ENCODE peak calls at places on chromosomes 7 and 10, in seven cellular contexts. V, L, J, Q, T, O and C are unnamed samples.

GRCh38 chr7:76129836-76130235 is 71.9 kb upstream of the SRRM3 start:
- DNase-seq in V (no peak), L (no peak), J (no peak), Q (no peak), T (no peak), O (no peak), C (no peak)

GRCh38 chr10:80513106-80513505 is 24.6 kb upstream of the SH2D4B start:
- DNase-seq in V (no peak), L (no peak), J (no peak), Q (no peak), T (no peak), O (no peak), C (no peak)

GRCh38 chr7:69250958-69251357 is 347.3 kb upstream of the AUTS2 start:
- DNase-seq in V (no peak), L (no peak), J (no peak), Q (no peak), T (no peak), O (no peak), C (no peak)

GRCh38 chr7:2717293-2717904 is 29.4 kb downstream of the AMZ1 start:
- DNase-seq in V (peak), L (no peak), J (no peak), Q (no peak), T (peak), O (no peak), C (no peak)

GRCh38 chr7:70259497-70259896 is 661.2 kb downstream of the AUTS2 start:
- DNase-seq in V (no peak), L (no peak), J (no peak), Q (no peak), T (no peak), O (no peak), C (no peak)

GRCh38 chr10:59741583-59741982 is 11.7 kb downstream of the MRLN start:
- DNase-seq in V (no peak), L (no peak), J (no peak), Q (no peak), T (no peak), O (no peak), C (no peak)

GRCh38 chr7:151796871-151797270 is 80.0 kb downstream of the PRKAG2 start:
- DNase-seq in V (no peak), L (no peak), J (no peak), Q (no peak), T (no peak), O (peak), C (no peak)

GRCh38 chr7:158680754-158681153 is 23.9 kb downstream of the NCAPG2 start:
- DNase-seq in V (no peak), L (no peak), J (no peak), Q (no peak), T (no peak), O (no peak), C (no peak)

GRCh38 chr7:103764887-103765286 is 224.6 kb downstream of the RELN start:
- DNase-seq in V (no peak), L (no peak), J (no peak), Q (no peak), T (no peak), O (no peak), C (peak)

GRCh38 chr10:11798862-11799735 is 24.1 kb upstream of the PROSER2 start:
- DNase-seq in V (no peak), L (peak), J (peak), Q (no peak), T (no peak), O (no peak), C (no peak)

GRCh38 chr10:71143170-71143569 is 69.2 kb upstream of the UNC5B start:
- DNase-seq in V (no peak), L (no peak), J (no peak), Q (no peak), T (no peak), O (no peak), C (no peak)

GRCh38 chr7:30694218-30694745 is 12.0 kb upstream of the CRHR2 start:
- DNase-seq in V (no peak), L (no peak), J (no peak), Q (no peak), T (no peak), O (no peak), C (no peak)

GRCh38 chr10:86035791-86036543 is 330.6 kb downstream of the GRID1 start:
- DNase-seq in V (no peak), L (no peak), J (no peak), Q (no peak), T (no peak), O (no peak), C (no peak)

GRCh38 chr7:51229106-51229537 is 87.5 kb downstream of the COBL start:
- DNase-seq in V (no peak), L (peak), J (no peak), Q (no peak), T (no peak), O (no peak), C (no peak)

DNA sequence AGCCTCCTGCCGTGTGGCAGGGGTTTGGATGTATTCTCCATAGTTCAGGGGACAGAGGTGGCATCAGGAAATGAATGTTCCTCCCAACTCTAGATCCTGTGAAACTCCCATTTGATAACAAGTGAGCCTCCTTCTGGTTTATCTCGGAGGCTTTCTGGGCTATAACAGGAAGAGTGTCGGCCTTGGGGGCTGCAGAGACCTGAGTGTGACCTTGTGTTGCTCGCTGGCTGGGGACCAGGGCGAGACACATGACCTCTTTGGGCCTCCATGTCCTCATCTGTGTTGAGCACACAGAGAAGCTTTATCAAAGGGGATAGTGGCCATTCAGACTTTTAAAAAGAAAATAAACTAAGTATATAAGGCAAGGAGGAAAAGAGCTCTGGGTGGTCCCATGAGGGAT is 78.0 kb upstream of the SMNDC1 start:
- DNase-seq in V (no peak), L (no peak), J (no peak), Q (no peak), T (no peak), O (no peak), C (no peak)
- H3K23ac ChIP-seq in V (no peak), L (no peak), J (no peak), Q (no peak), T (no peak), O (no peak), C (no peak)

DNA sequence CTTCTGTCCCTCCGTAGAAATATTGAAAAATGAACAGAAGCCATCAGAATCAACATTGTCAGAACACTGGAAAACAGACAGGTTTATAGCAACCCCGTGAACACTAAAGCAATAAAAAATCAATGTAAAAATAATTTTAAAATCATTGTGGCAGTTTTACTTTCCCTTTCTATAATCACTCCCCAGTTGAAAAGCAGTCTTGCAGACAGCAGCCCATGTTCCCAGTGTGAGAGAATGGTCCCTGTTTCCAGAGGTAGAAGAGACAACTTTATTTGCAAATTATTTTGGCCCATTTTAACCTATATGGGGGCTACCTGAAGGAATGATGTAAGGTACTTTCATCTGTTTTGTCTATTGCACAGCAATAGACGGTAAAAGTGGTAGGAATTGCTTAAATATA is 559.8 kb downstream of the ZWINT start:
- DNase-seq in V (no peak), L (no peak), J (no peak), Q (no peak), T (no peak), O (no peak), C (no peak)
- H3K23ac ChIP-seq in V (no peak), L (no peak), J (no peak), Q (no peak), T (no peak), O (no peak), C (no peak)

GRCh38 chr10:112224933-112225529 is 41.5 kb upstream of the GPAM start:
- DNase-seq in V (no peak), L (no peak), J (no peak), Q (no peak), T (no peak), O (no peak), C (no peak)

GRCh38 chr10:112221545-112221944 is 38.0 kb upstream of the GPAM start:
- DNase-seq in V (peak), L (no peak), J (no peak), Q (no peak), T (no peak), O (no peak), C (no peak)

GRCh38 chr10:112225771-112226438 is 42.3 kb upstream of the GPAM start:
- DNase-seq in V (no peak), L (no peak), J (no peak), Q (no peak), T (no peak), O (peak), C (no peak)

GRCh38 chr10:112222799-112223198 is 39.2 kb upstream of the GPAM start:
- DNase-seq in V (no peak), L (no peak), J (no peak), Q (no peak), T (no peak), O (no peak), C (no peak)

DNA sequence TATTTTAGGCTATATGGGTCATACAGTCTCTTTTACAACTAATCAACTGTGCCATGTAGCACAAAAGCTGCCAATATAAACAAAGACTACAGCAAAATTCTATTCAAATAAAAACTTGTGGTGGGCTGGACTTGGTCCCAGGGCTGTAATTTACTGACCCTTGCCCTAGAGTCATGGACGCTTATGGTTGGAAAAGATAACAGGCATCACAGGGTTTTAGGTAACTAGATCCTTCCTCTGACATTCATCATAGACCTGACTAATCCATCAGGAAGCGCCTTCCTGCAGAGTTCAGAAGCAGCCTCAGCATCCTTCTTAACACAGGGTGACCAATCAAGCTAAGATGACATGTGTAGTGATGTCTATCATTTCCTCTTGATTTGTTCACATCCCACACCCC is 40.2 kb upstream of the GPAM start:
- DNase-seq in V (no peak), L (no peak), J (no peak), Q (no peak), T (no peak), O (peak), C (no peak)
- H3K23ac ChIP-seq in V (no peak), L (no peak), J (no peak), Q (no peak), T (no peak), O (no peak), C (no peak)

GRCh38 chr10:27695704-27696103 is 49.9 kb downstream of the MKX start:
- DNase-seq in V (no peak), L (no peak), J (no peak), Q (no peak), T (no peak), O (peak), C (no peak)
- H3K23ac ChIP-seq in V (no peak), L (no peak), J (no peak), Q (no peak), T (no peak), O (no peak), C (no peak)

GRCh38 chr7:1242129-1242572 is 9.5 kb downstream of the UNCX start:
- DNase-seq in V (no peak), L (no peak), J (no peak), Q (no peak), T (no peak), O (no peak), C (no peak)
- H3K23ac ChIP-seq in V (no peak), L (no peak), J (no peak), Q (no peak), T (no peak), O (no peak), C (no peak)

GRCh38 chr7:5867060-5867459 is 13.5 kb upstream of the OCM start:
- DNase-seq in V (no peak), L (no peak), J (no peak), Q (no peak), T (no peak), O (no peak), C (no peak)

GRCh38 chr7:5870311-5870710 is 10.3 kb upstream of the OCM start:
- DNase-seq in V (no peak), L (no peak), J (no peak), Q (no peak), T (no peak), O (no peak), C (no peak)

GRCh38 chr7:5869691-5870090 is 10.9 kb upstream of the OCM start:
- DNase-seq in V (no peak), L (no peak), J (no peak), Q (no peak), T (no peak), O (no peak), C (no peak)

DNA sequence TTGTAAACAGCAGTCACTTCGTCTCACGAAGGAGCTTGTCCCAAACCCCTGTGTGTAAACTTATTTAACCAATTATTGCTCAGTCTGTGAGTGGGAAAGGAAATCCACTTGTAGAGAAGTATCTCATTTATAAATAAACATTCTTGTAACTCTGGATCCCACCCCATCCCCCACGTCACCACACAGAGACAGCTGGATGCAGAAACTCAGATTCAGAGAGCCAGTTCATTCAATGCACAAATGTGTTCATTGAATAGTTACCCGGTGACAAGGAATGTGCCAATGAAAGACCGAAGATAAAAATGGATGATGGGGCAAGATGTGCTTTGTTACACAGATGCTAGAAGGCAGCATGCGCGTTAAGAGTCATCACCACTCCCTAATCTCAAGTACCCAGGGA is 8.3 kb upstream of the OCM start:
- DNase-seq in V (peak), L (no peak), J (no peak), Q (no peak), T (peak), O (no peak), C (no peak)
- H3K23ac ChIP-seq in V (no peak), L (no peak), J (no peak), Q (no peak), T (no peak), O (no peak), C (no peak)